ENCODE peak calls at places on chromosomes 6 and 20, in five cellular contexts. W is stomach, M is HL-60, P is HepG2, B is GM23338. Q is an unnamed sample.

GRCh38 chr6:17281497-17282481 is 628 bp downstream of the RBM24 start:
- DNase-seq in P (no peak), M (no peak), W (no peak), B (peak; percentile 66), Q (no peak)

GRCh38 chr6:85676086-85676729 is 33.5 kb upstream of the SYNCRIP start:
- DNase-seq in W (no peak), M (peak; percentile 61), P (no peak), B (no peak), Q (no peak)

GRCh38 chr6:96460052-96460700 is 61.4 kb upstream of the UFL1 start:
- DNase-seq in W (no peak), P (no peak), B (no peak), M (no peak), Q (no peak)

GRCh38 chr6:158703121-158703839 is 53.4 kb downstream of the SYTL3 start:
- DNase-seq in P (no peak), W (no peak), M (no peak), B (no peak), Q (peak; percentile 46)

GRCh38 chr20:63529861-63530787 is 7.1 kb downstream of the PTK6 start:
- DNase-seq in M (no peak), B (no peak), W (no peak), P (no peak), Q (no peak)

GRCh38 chr6:147540075-147540474 is 31.6 kb downstream of the SAMD5 start:
- DNase-seq in M (no peak), B (no peak), P (no peak), W (no peak), Q (no peak)

GRCh38 chr20:47400685-47401084 is 44.2 kb upstream of the ZMYND8 start:
- DNase-seq in B (peak; percentile 30), W (no peak), P (no peak), M (no peak), Q (no peak)

GRCh38 chr6:144248470-144249301 is 36.4 kb upstream of the UTRN start:
- DNase-seq in B (no peak), P (no peak), W (no peak), M (no peak), Q (no peak)

GRCh38 chr6:97203343-97203742 is 79.7 kb downstream of the MMS22L start:
- DNase-seq in W (no peak), P (no peak), B (no peak), M (no peak), Q (no peak)

GRCh38 chr20:57593134-57593886 is 26.9 kb downstream of the ZBP1 start:
- DNase-seq in W (no peak), M (no peak), B (peak; percentile 23), P (no peak), Q (no peak)

GRCh38 chr6:118786696-118787453 is 107.1 kb upstream of the ASF1A start:
- DNase-seq in W (no peak), B (no peak), P (no peak), M (no peak), Q (no peak)

GRCh38 chr6:167467282-167467681 is 142.4 kb downstream of the TTLL2 start:
- DNase-seq in M (no peak), P (no peak), B (no peak), W (no peak), Q (no peak)

GRCh38 chr6:167469655-167470054 is 144.8 kb downstream of the TTLL2 start:
- DNase-seq in M (no peak), B (no peak), W (no peak), P (no peak), Q (no peak)

GRCh38 chr6:167467793-167468431 is 143.0 kb downstream of the TTLL2 start:
- DNase-seq in P (no peak), B (no peak), W (no peak), M (no peak), Q (no peak)

GRCh38 chr6:167470101-167470835 is 145.4 kb downstream of the TTLL2 start:
- DNase-seq in W (no peak), B (no peak), P (no peak), M (no peak), Q (no peak)

DNA sequence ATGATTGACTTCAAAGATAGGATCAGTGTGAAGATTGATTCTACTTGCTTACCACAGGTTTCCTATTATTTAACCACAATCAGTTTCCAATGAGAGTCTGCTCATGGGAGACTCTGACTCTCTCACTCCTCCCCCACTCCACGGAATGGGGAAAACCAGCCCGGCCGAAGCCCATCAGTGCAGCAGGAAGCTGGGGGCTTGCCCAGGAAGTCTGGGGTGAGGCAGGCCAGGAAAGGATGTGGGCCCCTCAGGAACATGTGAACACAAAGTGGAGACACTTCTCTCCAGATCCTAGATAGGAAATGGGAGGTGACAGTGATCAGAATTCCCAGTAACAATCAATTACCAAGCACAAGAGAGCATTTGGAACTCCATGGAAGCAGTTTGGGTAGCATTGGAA is 144.2 kb downstream of the TTLL2 start:
- DNase-seq in B (no peak), W (no peak), P (no peak), M (no peak), Q (no peak)
- TF ChIP-seq POLR2AphosphoS5 in B (no peak), W (no peak), P (no peak), M (no peak), Q (no peak)

GRCh38 chr6:30684386-30685156 is 1.9 kb downstream of the PPP1R18 start:
- DNase-seq in W (peak; percentile 38), B (no peak), M (no peak), P (no peak), Q (no peak)

GRCh38 chr6:30681696-30682180 is 4.7 kb downstream of the PPP1R18 start:
- DNase-seq in P (no peak), M (no peak), W (no peak), B (no peak), Q (no peak)

GRCh38 chr6:30683137-30683979 is 3.1 kb downstream of the PPP1R18 start:
- DNase-seq in P (no peak), B (no peak), W (no peak), M (no peak), Q (no peak)

GRCh38 chr6:30683980-30684338 is 2.5 kb downstream of the PPP1R18 start:
- DNase-seq in B (no peak), M (no peak), P (no peak), W (no peak), Q (no peak)

GRCh38 chr6:30682181-30683117 is 4.0 kb downstream of the PPP1R18 start:
- DNase-seq in P (peak; percentile 50), M (peak; percentile 96), W (peak; percentile 72), B (peak; percentile 50), Q (no peak)
- TF ChIP-seq POLR2AphosphoS5 in P (no peak), M (peak; percentile 99), W (peak; percentile 32), B (no peak), Q (peak; percentile 24)

GRCh38 chr6:150490586-150490985 is 109.1 kb upstream of the PLEKHG1 start:
- DNase-seq in W (no peak), P (no peak), M (no peak), B (no peak), Q (no peak)
- TF ChIP-seq POLR2AphosphoS5 in W (no peak), P (no peak), M (no peak), B (no peak), Q (no peak)

DNA sequence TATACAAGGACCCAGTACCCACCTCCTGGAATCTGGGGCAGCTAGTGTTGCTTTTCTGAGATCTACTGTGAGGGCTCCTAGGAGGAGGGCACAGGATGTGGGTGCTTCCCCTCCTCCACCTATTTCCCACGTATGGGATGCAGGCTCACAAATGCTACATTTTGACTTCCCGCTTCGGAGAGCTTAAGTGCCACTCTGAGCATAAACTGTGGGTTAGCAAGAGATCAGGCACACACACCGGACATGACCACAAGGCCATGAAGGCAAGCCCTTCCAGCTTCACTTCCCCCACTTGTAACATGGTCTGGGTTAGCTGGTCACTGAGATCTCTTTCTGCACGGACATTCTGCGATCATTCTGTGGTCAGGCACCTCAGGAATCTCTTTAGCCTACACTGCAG is 15.7 kb upstream of the TGM3 start:
- DNase-seq in M (no peak), W (no peak), P (no peak), B (no peak), Q (no peak)
- TF ChIP-seq POLR2AphosphoS5 in M (no peak), W (no peak), P (no peak), B (no peak), Q (no peak)

GRCh38 chr6:74570044-74570443 is 635.8 kb downstream of the COL12A1 start:
- DNase-seq in P (no peak), M (no peak), B (no peak), W (no peak), Q (no peak)

GRCh38 chr6:74567891-74568290 is 638.0 kb downstream of the COL12A1 start:
- DNase-seq in P (no peak), M (no peak), B (no peak), W (no peak), Q (no peak)

GRCh38 chr6:74574794-74575193 is 631.1 kb downstream of the COL12A1 start:
- DNase-seq in B (peak; percentile 75), M (no peak), P (peak; percentile 49), W (no peak), Q (no peak)

GRCh38 chr6:74573613-74574012 is 632.2 kb downstream of the COL12A1 start:
- DNase-seq in W (no peak), P (no peak), B (no peak), M (no peak), Q (no peak)

GRCh38 chr6:74568851-74569250 is 637.0 kb downstream of the COL12A1 start:
- DNase-seq in B (no peak), M (no peak), P (no peak), W (no peak), Q (no peak)
- TF ChIP-seq POLR2AphosphoS5 in B (no peak), M (no peak), P (no peak), W (no peak), Q (no peak)

GRCh38 chr6:16136086-16136485 is 7.2 kb downstream of the MYLIP start:
- DNase-seq in W (no peak), M (no peak), B (no peak), P (no peak), Q (no peak)

GRCh38 chr6:16136536-16137450 is 7.9 kb downstream of the MYLIP start:
- DNase-seq in B (no peak), P (no peak), W (peak; percentile 40), M (no peak), Q (peak; percentile 13)

GRCh38 chr6:16132909-16133308 is 4.0 kb downstream of the MYLIP start:
- DNase-seq in P (no peak), B (no peak), M (no peak), W (no peak), Q (no peak)

GRCh38 chr6:16134430-16134829 is 5.5 kb downstream of the MYLIP start:
- DNase-seq in M (no peak), B (no peak), P (no peak), W (no peak), Q (no peak)

GRCh38 chr6:16135078-16135477 is 6.2 kb downstream of the MYLIP start:
- DNase-seq in B (no peak), W (no peak), M (no peak), P (no peak), Q (no peak)
- TF ChIP-seq POLR2AphosphoS5 in B (no peak), W (no peak), M (no peak), P (no peak), Q (no peak)

GRCh38 chr20:51036827-51037229 is 13.9 kb upstream of the KCNG1 start:
- DNase-seq in P (no peak), W (no peak), M (peak; percentile 28), B (no peak), Q (no peak)
- TF ChIP-seq POLR2AphosphoS5 in P (no peak), W (no peak), M (no peak), B (no peak), Q (no peak)

GRCh38 chr6:74606488-74607135 is 599.2 kb downstream of the COL12A1 start:
- DNase-seq in M (no peak), P (no peak), B (peak; percentile 8), W (no peak), Q (no peak)
- TF ChIP-seq POLR2AphosphoS5 in M (no peak), P (no peak), B (no peak), W (no peak), Q (no peak)

Q was measured in prostate gland.